ENCODE peak calls at places on chromosomes 5 and 9, in ten cellular contexts. One of them, this sample, is unnamed.

GRCh38 chr5:103254921-103255320 is 3.6 kb upstream of the MACIR start:
- DNase-seq in fibroblast of lung: no peak
- DNase-seq in brain microvascular endothelial cell: no peak
- DNase-seq in fibroblast of the aortic adventitia: no peak
- DNase-seq in foreskin fibroblast: no peak
- DNase-seq in Peyer's patch: no peak
- DNase-seq in GM06990: no peak
- DNase-seq in A673: peak; percentile 62
- DNase-seq in PC-9: no peak
- DNase-seq in uterus: no peak
- DNase-seq in this sample: no peak

GRCh38 chr5:65837139-65837538 is 89.2 kb upstream of the ERBIN start:
- DNase-seq in fibroblast of lung: peak; percentile 92
- DNase-seq in brain microvascular endothelial cell: peak; percentile 35
- DNase-seq in fibroblast of the aortic adventitia: peak; percentile 26
- DNase-seq in foreskin fibroblast: peak; percentile 68
- DNase-seq in Peyer's patch: no peak
- DNase-seq in GM06990: no peak
- DNase-seq in A673: no peak
- DNase-seq in PC-9: no peak
- DNase-seq in uterus: no peak
- DNase-seq in this sample: no peak

GRCh38 chr5:170755679-170756456 is 27.7 kb upstream of the GABRP start:
- DNase-seq in fibroblast of lung: no peak
- DNase-seq in brain microvascular endothelial cell: no peak
- DNase-seq in fibroblast of the aortic adventitia: no peak
- DNase-seq in foreskin fibroblast: no peak
- DNase-seq in Peyer's patch: peak; percentile 51
- DNase-seq in GM06990: no peak
- DNase-seq in A673: peak; percentile 21
- DNase-seq in PC-9: no peak
- DNase-seq in uterus: no peak
- DNase-seq in this sample: no peak

GRCh38 chr5:107900721-107901120 is 230.0 kb upstream of the EFNA5 start:
- DNase-seq in fibroblast of lung: no peak
- DNase-seq in brain microvascular endothelial cell: no peak
- DNase-seq in fibroblast of the aortic adventitia: no peak
- DNase-seq in foreskin fibroblast: no peak
- DNase-seq in Peyer's patch: no peak
- DNase-seq in GM06990: no peak
- DNase-seq in A673: no peak
- DNase-seq in PC-9: no peak
- DNase-seq in uterus: no peak
- DNase-seq in this sample: no peak

GRCh38 chr5:10485142-10485795 is 43.6 kb downstream of the ROPN1L start:
- DNase-seq in fibroblast of lung: peak; percentile 99
- DNase-seq in brain microvascular endothelial cell: peak; percentile 99
- DNase-seq in fibroblast of the aortic adventitia: peak; percentile 100
- DNase-seq in foreskin fibroblast: no peak
- DNase-seq in Peyer's patch: no peak
- DNase-seq in GM06990: no peak
- DNase-seq in A673: peak; percentile 41
- DNase-seq in PC-9: peak; percentile 52
- DNase-seq in uterus: no peak
- DNase-seq in this sample: peak; percentile 72

GRCh38 chr9:131598121-131598520 is 52.8 kb downstream of the PRRT1B start:
- DNase-seq in fibroblast of lung: no peak
- DNase-seq in brain microvascular endothelial cell: no peak
- DNase-seq in fibroblast of the aortic adventitia: no peak
- DNase-seq in foreskin fibroblast: peak; percentile 11
- DNase-seq in Peyer's patch: peak; percentile 62
- DNase-seq in GM06990: no peak
- DNase-seq in A673: no peak
- DNase-seq in PC-9: no peak
- DNase-seq in uterus: no peak
- DNase-seq in this sample: peak; percentile 19

GRCh38 chr9:136225748-136226679 is 19.6 kb downstream of the QSOX2 start:
- DNase-seq in fibroblast of lung: peak; percentile 32
- DNase-seq in brain microvascular endothelial cell: peak; percentile 41
- DNase-seq in fibroblast of the aortic adventitia: peak; percentile 40
- DNase-seq in foreskin fibroblast: peak; percentile 15
- DNase-seq in Peyer's patch: peak; percentile 88
- DNase-seq in GM06990: peak; percentile 74
- DNase-seq in A673: peak; percentile 71
- DNase-seq in PC-9: peak; percentile 61
- DNase-seq in uterus: no peak
- DNase-seq in this sample: no peak

GRCh38 chr5:12920527-12920926 is 1016.3 kb upstream of the CTNND2 start:
- DNase-seq in fibroblast of lung: no peak
- DNase-seq in brain microvascular endothelial cell: no peak
- DNase-seq in fibroblast of the aortic adventitia: no peak
- DNase-seq in foreskin fibroblast: no peak
- DNase-seq in Peyer's patch: no peak
- DNase-seq in GM06990: no peak
- DNase-seq in A673: no peak
- DNase-seq in PC-9: no peak
- DNase-seq in uterus: no peak
- DNase-seq in this sample: no peak

GRCh38 chr9:131813116-131813515 is 73.2 kb upstream of the RAPGEF1 start:
- DNase-seq in fibroblast of lung: peak; percentile 85
- DNase-seq in brain microvascular endothelial cell: peak; percentile 31
- DNase-seq in fibroblast of the aortic adventitia: peak; percentile 9
- DNase-seq in foreskin fibroblast: no peak
- DNase-seq in Peyer's patch: no peak
- DNase-seq in GM06990: no peak
- DNase-seq in A673: no peak
- DNase-seq in PC-9: no peak
- DNase-seq in uterus: no peak
- DNase-seq in this sample: no peak

GRCh38 chr9:6845881-6846280 is 88.1 kb downstream of the KDM4C start:
- DNase-seq in fibroblast of lung: peak; percentile 29
- DNase-seq in brain microvascular endothelial cell: no peak
- DNase-seq in fibroblast of the aortic adventitia: no peak
- DNase-seq in foreskin fibroblast: no peak
- DNase-seq in Peyer's patch: no peak
- DNase-seq in GM06990: no peak
- DNase-seq in A673: no peak
- DNase-seq in PC-9: no peak
- DNase-seq in uterus: no peak
- DNase-seq in this sample: no peak

GRCh38 chr9:14942037-14942436 is 31.8 kb upstream of the FREM1 start:
- DNase-seq in fibroblast of lung: no peak
- DNase-seq in brain microvascular endothelial cell: no peak
- DNase-seq in fibroblast of the aortic adventitia: no peak
- DNase-seq in foreskin fibroblast: no peak
- DNase-seq in Peyer's patch: no peak
- DNase-seq in GM06990: no peak
- DNase-seq in A673: no peak
- DNase-seq in PC-9: no peak
- DNase-seq in uterus: peak; percentile 47
- DNase-seq in this sample: no peak

GRCh38 chr5:138985256-138985655 is 110.1 kb upstream of the LRRTM2 start:
- DNase-seq in fibroblast of lung: peak; percentile 72
- DNase-seq in brain microvascular endothelial cell: no peak
- DNase-seq in fibroblast of the aortic adventitia: no peak
- DNase-seq in foreskin fibroblast: no peak
- DNase-seq in Peyer's patch: peak; percentile 47
- DNase-seq in GM06990: no peak
- DNase-seq in A673: no peak
- DNase-seq in PC-9: peak; percentile 34
- DNase-seq in uterus: no peak
- DNase-seq in this sample: no peak

GRCh38 chr5:37966291-37966690 is 126.5 kb upstream of the GDNF start:
- DNase-seq in fibroblast of lung: no peak
- DNase-seq in brain microvascular endothelial cell: no peak
- DNase-seq in fibroblast of the aortic adventitia: no peak
- DNase-seq in foreskin fibroblast: no peak
- DNase-seq in Peyer's patch: no peak
- DNase-seq in GM06990: no peak
- DNase-seq in A673: no peak
- DNase-seq in PC-9: no peak
- DNase-seq in uterus: no peak
- DNase-seq in this sample: no peak

GRCh38 chr9:17477816-17478215 is 101.0 kb upstream of the SH3GL2 start:
- DNase-seq in fibroblast of lung: no peak
- DNase-seq in brain microvascular endothelial cell: no peak
- DNase-seq in fibroblast of the aortic adventitia: no peak
- DNase-seq in foreskin fibroblast: no peak
- DNase-seq in Peyer's patch: no peak
- DNase-seq in GM06990: no peak
- DNase-seq in A673: no peak
- DNase-seq in PC-9: no peak
- DNase-seq in uterus: no peak
- DNase-seq in this sample: no peak

GRCh38 chr9:17476401-17476800 is 102.5 kb upstream of the SH3GL2 start:
- DNase-seq in fibroblast of lung: no peak
- DNase-seq in brain microvascular endothelial cell: no peak
- DNase-seq in fibroblast of the aortic adventitia: no peak
- DNase-seq in foreskin fibroblast: no peak
- DNase-seq in Peyer's patch: no peak
- DNase-seq in GM06990: no peak
- DNase-seq in A673: no peak
- DNase-seq in PC-9: no peak
- DNase-seq in uterus: no peak
- DNase-seq in this sample: no peak

GRCh38 chr9:17470015-17470414 is 108.9 kb upstream of the SH3GL2 start:
- DNase-seq in fibroblast of lung: no peak
- DNase-seq in brain microvascular endothelial cell: no peak
- DNase-seq in fibroblast of the aortic adventitia: no peak
- DNase-seq in foreskin fibroblast: no peak
- DNase-seq in Peyer's patch: no peak
- DNase-seq in GM06990: no peak
- DNase-seq in A673: no peak
- DNase-seq in PC-9: no peak
- DNase-seq in uterus: no peak
- DNase-seq in this sample: no peak

GRCh38 chr9:17470449-17470848 is 108.4 kb upstream of the SH3GL2 start:
- DNase-seq in fibroblast of lung: no peak
- DNase-seq in brain microvascular endothelial cell: no peak
- DNase-seq in fibroblast of the aortic adventitia: no peak
- DNase-seq in foreskin fibroblast: no peak
- DNase-seq in Peyer's patch: no peak
- DNase-seq in GM06990: no peak
- DNase-seq in A673: no peak
- DNase-seq in PC-9: no peak
- DNase-seq in uterus: no peak
- DNase-seq in this sample: no peak

GRCh38 chr9:17472126-17472525 is 106.7 kb upstream of the SH3GL2 start:
- DNase-seq in fibroblast of lung: peak; percentile 42
- DNase-seq in brain microvascular endothelial cell: no peak
- DNase-seq in fibroblast of the aortic adventitia: no peak
- DNase-seq in foreskin fibroblast: no peak
- DNase-seq in Peyer's patch: no peak
- DNase-seq in GM06990: no peak
- DNase-seq in A673: no peak
- DNase-seq in PC-9: no peak
- DNase-seq in uterus: no peak
- DNase-seq in this sample: no peak
- H3K4me3 ChIP-seq in fibroblast of lung: no peak overlapping the region
- H3K4me3 ChIP-seq in brain microvascular endothelial cell: no peak overlapping the region
- H3K4me3 ChIP-seq in fibroblast of the aortic adventitia: no peak overlapping the region
- H3K4me3 ChIP-seq in foreskin fibroblast: no peak overlapping the region
- H3K4me3 ChIP-seq in Peyer's patch: no peak overlapping the region
- H3K4me3 ChIP-seq in GM06990: no peak overlapping the region
- H3K4me3 ChIP-seq in A673: no peak overlapping the region
- H3K4me3 ChIP-seq in PC-9: no peak overlapping the region
- H3K4me3 ChIP-seq in uterus: no peak overlapping the region
- H3K4me3 ChIP-seq in this sample: no peak overlapping the region

GRCh38 chr9:117184173-117184572 is 230.7 kb downstream of the ASTN2 start:
- DNase-seq in fibroblast of lung: no peak
- DNase-seq in brain microvascular endothelial cell: no peak
- DNase-seq in fibroblast of the aortic adventitia: no peak
- DNase-seq in foreskin fibroblast: no peak
- DNase-seq in Peyer's patch: no peak
- DNase-seq in GM06990: no peak
- DNase-seq in A673: peak; percentile 75
- DNase-seq in PC-9: no peak
- DNase-seq in uterus: no peak
- DNase-seq in this sample: no peak
- TF ChIP-seq CTCF in fibroblast of lung: no peak
- TF ChIP-seq CTCF in brain microvascular endothelial cell: no peak
- TF ChIP-seq CTCF in fibroblast of the aortic adventitia: no peak
- TF ChIP-seq CTCF in foreskin fibroblast: no peak
- TF ChIP-seq CTCF in Peyer's patch: no peak
- TF ChIP-seq CTCF in GM06990: no peak
- TF ChIP-seq CTCF in A673: no peak
- TF ChIP-seq CTCF in PC-9: no peak
- TF ChIP-seq CTCF in uterus: no peak
- TF ChIP-seq CTCF in this sample: no peak

GRCh38 chr9:35689351-35689600 is 449 bp downstream of the TPM2 start:
- DNase-seq in fibroblast of lung: no peak
- DNase-seq in brain microvascular endothelial cell: no peak
- DNase-seq in fibroblast of the aortic adventitia: no peak
- DNase-seq in foreskin fibroblast: no peak
- DNase-seq in Peyer's patch: no peak
- DNase-seq in GM06990: no peak
- DNase-seq in A673: no peak
- DNase-seq in PC-9: no peak
- DNase-seq in uterus: no peak
- DNase-seq in this sample: no peak

GRCh38 chr9:35688558-35689350 is 971 bp downstream of the TPM2 start:
- DNase-seq in fibroblast of lung: peak; percentile 86
- DNase-seq in brain microvascular endothelial cell: peak; percentile 53
- DNase-seq in fibroblast of the aortic adventitia: peak; percentile 84
- DNase-seq in foreskin fibroblast: peak; percentile 75
- DNase-seq in Peyer's patch: no peak
- DNase-seq in GM06990: no peak
- DNase-seq in A673: peak; percentile 78
- DNase-seq in PC-9: no peak
- DNase-seq in uterus: no peak
- DNase-seq in this sample: no peak

GRCh38 chr9:35687306-35687705 is 2.4 kb downstream of the TPM2 start:
- DNase-seq in fibroblast of lung: no peak
- DNase-seq in brain microvascular endothelial cell: no peak
- DNase-seq in fibroblast of the aortic adventitia: no peak
- DNase-seq in foreskin fibroblast: no peak
- DNase-seq in Peyer's patch: no peak
- DNase-seq in GM06990: no peak
- DNase-seq in A673: no peak
- DNase-seq in PC-9: no peak
- DNase-seq in uterus: no peak
- DNase-seq in this sample: no peak

GRCh38 chr9:35686222-35687203 is 3.2 kb downstream of the TPM2 start:
- DNase-seq in fibroblast of lung: peak; percentile 71
- DNase-seq in brain microvascular endothelial cell: no peak
- DNase-seq in fibroblast of the aortic adventitia: peak; percentile 35
- DNase-seq in foreskin fibroblast: no peak
- DNase-seq in Peyer's patch: no peak
- DNase-seq in GM06990: no peak
- DNase-seq in A673: no peak
- DNase-seq in PC-9: no peak
- DNase-seq in uterus: no peak
- DNase-seq in this sample: no peak

GRCh38 chr9:35687972-35688557 is 1.7 kb downstream of the TPM2 start:
- DNase-seq in fibroblast of lung: no peak
- DNase-seq in brain microvascular endothelial cell: no peak
- DNase-seq in fibroblast of the aortic adventitia: no peak
- DNase-seq in foreskin fibroblast: no peak
- DNase-seq in Peyer's patch: no peak
- DNase-seq in GM06990: no peak
- DNase-seq in A673: no peak
- DNase-seq in PC-9: no peak
- DNase-seq in uterus: no peak
- DNase-seq in this sample: no peak
- H3K4me3 ChIP-seq in fibroblast of lung: peak overlapping the region; percentile 57
- H3K4me3 ChIP-seq in brain microvascular endothelial cell: peak overlapping the region; percentile 90
- H3K4me3 ChIP-seq in fibroblast of the aortic adventitia: peak overlapping the region; percentile 79
- H3K4me3 ChIP-seq in foreskin fibroblast: peak overlapping the region; percentile 81
- H3K4me3 ChIP-seq in Peyer's patch: no peak overlapping the region
- H3K4me3 ChIP-seq in GM06990: no peak overlapping the region
- H3K4me3 ChIP-seq in A673: no peak overlapping the region
- H3K4me3 ChIP-seq in PC-9: no peak overlapping the region
- H3K4me3 ChIP-seq in uterus: peak overlapping the region; percentile 71
- H3K4me3 ChIP-seq in this sample: peak overlapping the region; percentile 68

GRCh38 chr5:24642022-24642421 is 2.8 kb downstream of the CDH10 start:
- DNase-seq in fibroblast of lung: peak; percentile 38
- DNase-seq in brain microvascular endothelial cell: peak; percentile 10
- DNase-seq in fibroblast of the aortic adventitia: no peak
- DNase-seq in foreskin fibroblast: no peak
- DNase-seq in Peyer's patch: no peak
- DNase-seq in GM06990: no peak
- DNase-seq in A673: peak; percentile 74
- DNase-seq in PC-9: peak; percentile 15
- DNase-seq in uterus: no peak
- DNase-seq in this sample: no peak
- TF ChIP-seq CTCF in fibroblast of lung: peak; percentile 28
- TF ChIP-seq CTCF in brain microvascular endothelial cell: peak; percentile 37
- TF ChIP-seq CTCF in fibroblast of the aortic adventitia: peak; percentile 27
- TF ChIP-seq CTCF in foreskin fibroblast: peak; percentile 34
- TF ChIP-seq CTCF in Peyer's patch: peak; percentile 43
- TF ChIP-seq CTCF in GM06990: peak; percentile 15
- TF ChIP-seq CTCF in A673: peak; percentile 70
- TF ChIP-seq CTCF in PC-9: peak; percentile 73
- TF ChIP-seq CTCF in uterus: peak; percentile 6
- TF ChIP-seq CTCF in this sample: peak; percentile 46